ENCODE peak calls at places on chromosomes 16 and 17, in seven cellular contexts. F, E, M, O, P, D and V are unnamed samples.

GRCh38 chr17:82449883-82450356 is 632 bp downstream of the CYBC1 start:
- DNase-seq in F (no peak), E (peak), M (no peak), O (no peak), P (no peak), D (no peak), V (no peak)

GRCh38 chr16:88856828-88857727 is at the start of the genes GALNS and TRAPPC2L:
- DNase-seq in F (peak), E (peak), M (peak), O (peak), P (peak), D (peak), V (peak)

GRCh38 chr17:33778505-33779398 is 476.3 kb upstream of the CCL2 start:
- DNase-seq in F (peak), E (peak), M (peak), O (no peak), P (peak), D (peak), V (peak)

GRCh38 chr17:80478487-80479245 is 2.3 kb upstream of the NPTX1 start:
- DNase-seq in F (no peak), E (no peak), M (no peak), O (no peak), P (no peak), D (no peak), V (no peak)

GRCh38 chr17:43931062-43931571 is 11.2 kb downstream of the PPY start:
- DNase-seq in F (no peak), E (no peak), M (no peak), O (no peak), P (peak), D (no peak), V (no peak)

GRCh38 chr17:48997103-48997826 is at the start of gene IGF2BP1:
- DNase-seq in F (peak), E (no peak), M (peak), O (no peak), P (no peak), D (peak), V (peak)

GRCh38 chr17:35743911-35744328 is 9.1 kb downstream of the GAS2L2 start:
- DNase-seq in F (peak), E (no peak), M (peak), O (no peak), P (no peak), D (peak), V (peak)

GRCh38 chr16:19884611-19885455 is at the start of gene GPRC5B:
- DNase-seq in F (peak), E (peak), M (peak), O (peak), P (peak), D (peak), V (peak)

GRCh38 chr16:47920709-47921108 is 235.1 kb downstream of the ABCC12 start:
- DNase-seq in F (no peak), E (no peak), M (no peak), O (no peak), P (no peak), D (no peak), V (no peak)

GRCh38 chr17:68169840-68170239 is 78.0 kb upstream of the AMZ2 start:
- DNase-seq in F (no peak), E (no peak), M (no peak), O (no peak), P (no peak), D (no peak), V (no peak)

GRCh38 chr16:81315271-81316175 is 761 bp downstream of the GAN start:
- DNase-seq in F (peak), E (peak), M (peak), O (peak), P (peak), D (peak), V (peak)